ENCODE peak calls at places on chromosomes 4 and X, in nine cellular contexts. One of them, this sample, is unnamed.

GRCh38 chr4:3646280-3646679 is 114.1 kb upstream of the LRPAP1 start:
- DNase-seq in neural progenitor cell: no peak
- DNase-seq in B cell: no peak
- DNase-seq in A673: no peak
- DNase-seq in mesothelial cell of epicardium: no peak
- DNase-seq in neural crest cell: no peak
- DNase-seq in endothelial cell: no peak
- DNase-seq in ovary: no peak
- DNase-seq in sigmoid colon: no peak
- DNase-seq in this sample: no peak

GRCh38 chrX:49079489-49080428 is at the start of gene WDR45:
- DNase-seq in neural crest cell: peak; percentile 29
- DNase-seq in B cell: peak; percentile 75
- DNase-seq in neural progenitor cell: peak; percentile 65
- DNase-seq in sigmoid colon: peak; percentile 88
- DNase-seq in ovary: peak; percentile 76
- DNase-seq in A673: peak; percentile 75
- DNase-seq in mesothelial cell of epicardium: peak; percentile 61
- DNase-seq in endothelial cell: peak; percentile 59
- DNase-seq in this sample: peak; percentile 74

GRCh38 chr4:17811078-17811603 is 362 bp downstream of the NCAPG start:
- DNase-seq in neural crest cell: no peak
- DNase-seq in neural progenitor cell: no peak
- DNase-seq in ovary: peak; percentile 52
- DNase-seq in mesothelial cell of epicardium: no peak
- DNase-seq in sigmoid colon: no peak
- DNase-seq in B cell: no peak
- DNase-seq in A673: no peak
- DNase-seq in endothelial cell: no peak
- DNase-seq in this sample: no peak

GRCh38 chrX:39164212-39164611 is 363.0 kb downstream of the MID1IP1 start:
- DNase-seq in B cell: no peak
- DNase-seq in mesothelial cell of epicardium: no peak
- DNase-seq in A673: no peak
- DNase-seq in sigmoid colon: no peak
- DNase-seq in neural progenitor cell: no peak
- DNase-seq in endothelial cell: no peak
- DNase-seq in ovary: no peak
- DNase-seq in neural crest cell: no peak
- DNase-seq in this sample: no peak

GRCh38 chrX:78540171-78540570 is 119.0 kb downstream of the RTL3 start:
- DNase-seq in neural crest cell: no peak
- DNase-seq in mesothelial cell of epicardium: no peak
- DNase-seq in B cell: no peak
- DNase-seq in A673: no peak
- DNase-seq in sigmoid colon: no peak
- DNase-seq in ovary: no peak
- DNase-seq in neural progenitor cell: no peak
- DNase-seq in endothelial cell: no peak
- DNase-seq in this sample: no peak

GRCh38 chr4:6595897-6596537 is 21.0 kb downstream of the MAN2B2 start:
- DNase-seq in ovary: no peak
- DNase-seq in A673: no peak
- DNase-seq in endothelial cell: no peak
- DNase-seq in neural progenitor cell: no peak
- DNase-seq in sigmoid colon: no peak
- DNase-seq in B cell: no peak
- DNase-seq in mesothelial cell of epicardium: no peak
- DNase-seq in neural crest cell: no peak
- DNase-seq in this sample: no peak

GRCh38 chr4:148310756-148311155 is 131.5 kb downstream of the NR3C2 start:
- DNase-seq in neural crest cell: no peak
- DNase-seq in mesothelial cell of epicardium: no peak
- DNase-seq in neural progenitor cell: no peak
- DNase-seq in ovary: no peak
- DNase-seq in A673: no peak
- DNase-seq in sigmoid colon: no peak
- DNase-seq in B cell: no peak
- DNase-seq in endothelial cell: no peak
- DNase-seq in this sample: no peak

GRCh38 chrX:20348139-20348538 is 81.4 kb upstream of the RPS6KA3 start:
- DNase-seq in A673: no peak
- DNase-seq in ovary: no peak
- DNase-seq in sigmoid colon: no peak
- DNase-seq in neural progenitor cell: no peak
- DNase-seq in neural crest cell: no peak
- DNase-seq in mesothelial cell of epicardium: no peak
- DNase-seq in B cell: no peak
- DNase-seq in endothelial cell: no peak
- DNase-seq in this sample: no peak

GRCh38 chrX:150683536-150684146 is 9.6 kb upstream of the MTMR1 start:
- DNase-seq in ovary: no peak
- DNase-seq in A673: peak; percentile 72
- DNase-seq in neural progenitor cell: peak; percentile 55
- DNase-seq in B cell: no peak
- DNase-seq in neural crest cell: no peak
- DNase-seq in sigmoid colon: no peak
- DNase-seq in mesothelial cell of epicardium: no peak
- DNase-seq in endothelial cell: peak; percentile 8
- DNase-seq in this sample: peak; percentile 32

GRCh38 chrX:150683112-150683511 is 10.1 kb upstream of the MTMR1 start:
- DNase-seq in neural crest cell: no peak
- DNase-seq in A673: no peak
- DNase-seq in ovary: no peak
- DNase-seq in B cell: no peak
- DNase-seq in neural progenitor cell: no peak
- DNase-seq in sigmoid colon: no peak
- DNase-seq in mesothelial cell of epicardium: no peak
- DNase-seq in endothelial cell: no peak
- DNase-seq in this sample: no peak

DNA sequence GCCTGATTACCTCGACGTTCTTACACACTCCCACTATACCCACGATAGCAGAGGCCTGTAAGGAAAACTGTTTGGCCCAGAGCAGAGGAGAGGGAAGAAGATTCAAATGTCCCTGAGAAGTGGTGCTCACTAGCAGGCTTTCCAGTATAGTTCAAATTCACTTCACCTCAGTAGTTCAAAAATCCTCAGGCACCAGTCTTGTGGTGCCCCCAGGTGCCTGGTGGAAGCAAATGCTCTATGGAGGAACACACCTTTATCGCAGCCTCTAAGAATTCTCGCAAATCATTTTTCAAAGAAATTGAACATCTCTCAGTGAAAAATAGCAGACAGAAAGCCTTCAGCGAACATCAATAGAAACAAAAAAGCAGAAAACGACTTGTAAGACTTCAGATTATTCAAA is 12.2 kb upstream of the MTMR1 start:
- DNase-seq in sigmoid colon: no peak
- DNase-seq in ovary: peak; percentile 38
- DNase-seq in mesothelial cell of epicardium: no peak
- DNase-seq in neural progenitor cell: peak; percentile 34
- DNase-seq in A673: peak; percentile 20
- DNase-seq in B cell: no peak
- DNase-seq in endothelial cell: no peak
- DNase-seq in neural crest cell: no peak
- DNase-seq in this sample: peak; percentile 26
- TF ChIP-seq CTCF in sigmoid colon: no peak
- TF ChIP-seq CTCF in ovary: no peak
- TF ChIP-seq CTCF in mesothelial cell of epicardium: no peak
- TF ChIP-seq CTCF in neural progenitor cell: peak; percentile 61
- TF ChIP-seq CTCF in A673: peak; percentile 43
- TF ChIP-seq CTCF in B cell: peak; percentile 5
- TF ChIP-seq CTCF in endothelial cell: no peak
- TF ChIP-seq CTCF in neural crest cell: peak; percentile 54
- TF ChIP-seq CTCF in this sample: peak; percentile 22

GRCh38 chr4:23332266-23332665 is 557.6 kb downstream of the PPARGC1A start:
- DNase-seq in ovary: no peak
- DNase-seq in neural crest cell: no peak
- DNase-seq in B cell: no peak
- DNase-seq in endothelial cell: no peak
- DNase-seq in neural progenitor cell: peak; percentile 15
- DNase-seq in A673: no peak
- DNase-seq in sigmoid colon: no peak
- DNase-seq in mesothelial cell of epicardium: no peak
- DNase-seq in this sample: no peak

GRCh38 chr4:23337292-23337691 is 552.6 kb downstream of the PPARGC1A start:
- DNase-seq in sigmoid colon: no peak
- DNase-seq in B cell: no peak
- DNase-seq in A673: no peak
- DNase-seq in endothelial cell: no peak
- DNase-seq in neural crest cell: no peak
- DNase-seq in ovary: no peak
- DNase-seq in neural progenitor cell: peak; percentile 22
- DNase-seq in mesothelial cell of epicardium: no peak
- DNase-seq in this sample: peak; percentile 6

GRCh38 chr4:23333556-23333945 is 556.3 kb downstream of the PPARGC1A start:
- DNase-seq in B cell: no peak
- DNase-seq in A673: no peak
- DNase-seq in neural progenitor cell: no peak
- DNase-seq in sigmoid colon: no peak
- DNase-seq in endothelial cell: no peak
- DNase-seq in ovary: no peak
- DNase-seq in mesothelial cell of epicardium: no peak
- DNase-seq in neural crest cell: no peak
- DNase-seq in this sample: no peak

DNA sequence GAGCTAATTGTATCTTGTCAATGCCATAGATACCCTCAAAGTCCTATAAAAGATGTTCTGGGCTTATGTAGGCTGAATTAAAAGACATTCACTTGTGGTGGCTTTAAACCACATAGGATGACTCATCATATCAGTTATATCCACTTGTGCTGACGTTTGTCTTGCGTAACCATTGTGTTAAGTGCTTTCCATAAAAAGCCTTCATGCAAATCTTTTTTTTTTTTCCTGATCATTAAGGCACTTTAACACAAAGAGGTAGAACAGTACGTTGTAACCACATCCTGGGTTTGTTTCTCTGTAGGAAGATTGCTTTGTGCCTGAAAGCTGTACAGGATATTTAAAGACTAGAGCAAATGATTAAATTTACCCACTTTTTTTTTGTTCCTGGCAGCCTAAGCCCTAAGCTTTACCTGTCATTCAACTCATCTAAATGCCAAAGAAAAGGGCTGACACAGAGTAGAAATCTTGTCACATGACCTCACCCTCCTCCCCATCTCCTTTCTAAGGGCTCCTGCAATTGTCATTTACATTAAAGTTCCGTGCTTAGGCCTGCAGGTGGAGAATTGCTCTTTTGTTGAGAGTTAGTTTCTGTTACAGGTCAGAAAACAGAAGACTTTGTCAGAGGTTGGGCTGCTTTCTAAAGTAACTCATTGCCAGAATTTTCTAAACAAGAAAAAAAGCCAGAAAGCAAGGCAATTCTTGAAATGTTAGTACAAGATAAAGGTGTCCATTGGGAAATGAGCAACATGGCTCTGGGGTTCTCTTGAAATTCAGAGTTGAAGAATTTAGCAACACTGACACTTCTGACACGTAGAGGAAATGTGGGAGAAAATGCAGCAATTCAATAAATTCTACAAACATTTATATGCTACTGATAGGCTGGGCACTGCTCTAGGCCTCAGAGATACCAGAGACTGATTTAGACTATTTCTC is 555.6 kb downstream of the PPARGC1A start:
- DNase-seq in A673: peak; percentile 19
- DNase-seq in neural progenitor cell: peak; percentile 54
- DNase-seq in ovary: no peak
- DNase-seq in mesothelial cell of epicardium: no peak
- DNase-seq in endothelial cell: no peak
- DNase-seq in sigmoid colon: no peak
- DNase-seq in B cell: no peak
- DNase-seq in neural crest cell: no peak
- DNase-seq in this sample: peak; percentile 35
- TF ChIP-seq CTCF in A673: no peak
- TF ChIP-seq CTCF in neural progenitor cell: peak; percentile 40
- TF ChIP-seq CTCF in ovary: no peak
- TF ChIP-seq CTCF in mesothelial cell of epicardium: no peak
- TF ChIP-seq CTCF in endothelial cell: no peak
- TF ChIP-seq CTCF in sigmoid colon: no peak
- TF ChIP-seq CTCF in B cell: no peak
- TF ChIP-seq CTCF in neural crest cell: peak; percentile 48
- TF ChIP-seq CTCF in this sample: no peak

DNA sequence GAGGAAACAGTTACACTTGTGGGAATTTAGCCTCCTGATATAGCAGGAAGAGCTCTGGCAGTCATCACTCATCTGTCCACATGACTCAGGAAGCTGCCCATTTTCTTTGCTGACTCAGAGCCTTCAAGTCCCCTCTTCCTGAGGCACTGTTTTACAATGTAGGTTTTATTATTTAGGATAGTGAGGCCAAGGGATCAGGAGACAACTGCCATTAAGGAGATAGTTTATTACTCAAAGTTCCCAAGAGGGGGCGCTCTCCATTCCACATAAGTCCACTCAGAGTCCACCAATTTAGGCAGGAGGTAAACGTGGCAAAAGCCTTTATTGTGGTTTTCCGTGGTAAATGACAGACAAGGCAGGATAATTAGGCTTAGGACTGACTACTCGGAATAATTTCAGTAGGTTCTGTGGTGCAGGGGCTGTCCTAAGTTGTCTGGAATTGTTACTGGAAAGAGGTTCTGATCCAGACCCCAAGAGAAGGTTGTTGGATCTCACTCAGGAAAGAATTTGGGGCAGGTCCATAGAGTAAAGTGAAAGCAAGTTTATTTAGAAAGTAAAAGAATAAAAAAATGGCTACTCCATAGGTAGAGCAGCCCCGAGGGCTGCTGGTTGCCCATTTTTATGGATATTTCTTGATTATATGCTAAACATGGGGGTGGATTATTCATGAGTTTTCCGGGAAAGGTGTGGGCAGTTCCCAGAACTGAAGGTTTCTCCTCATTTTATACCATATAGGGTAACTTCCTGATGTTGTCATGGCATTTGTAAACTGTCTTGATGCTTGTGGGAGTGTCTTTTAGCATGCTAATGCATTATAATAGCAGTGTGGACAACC is 96.0 kb upstream of the RAB40AL start:
- DNase-seq in mesothelial cell of epicardium: no peak
- DNase-seq in neural crest cell: no peak
- DNase-seq in A673: peak; percentile 63
- DNase-seq in sigmoid colon: no peak
- DNase-seq in B cell: no peak
- DNase-seq in ovary: no peak
- DNase-seq in neural progenitor cell: peak; percentile 33
- DNase-seq in endothelial cell: no peak
- DNase-seq in this sample: no peak
- TF ChIP-seq CTCF in mesothelial cell of epicardium: peak; percentile 34
- TF ChIP-seq CTCF in neural crest cell: peak; percentile 20
- TF ChIP-seq CTCF in A673: peak; percentile 61
- TF ChIP-seq CTCF in sigmoid colon: no peak
- TF ChIP-seq CTCF in B cell: no peak
- TF ChIP-seq CTCF in ovary: no peak
- TF ChIP-seq CTCF in neural progenitor cell: peak; percentile 50
- TF ChIP-seq CTCF in endothelial cell: peak; percentile 33
- TF ChIP-seq CTCF in this sample: no peak

DNA sequence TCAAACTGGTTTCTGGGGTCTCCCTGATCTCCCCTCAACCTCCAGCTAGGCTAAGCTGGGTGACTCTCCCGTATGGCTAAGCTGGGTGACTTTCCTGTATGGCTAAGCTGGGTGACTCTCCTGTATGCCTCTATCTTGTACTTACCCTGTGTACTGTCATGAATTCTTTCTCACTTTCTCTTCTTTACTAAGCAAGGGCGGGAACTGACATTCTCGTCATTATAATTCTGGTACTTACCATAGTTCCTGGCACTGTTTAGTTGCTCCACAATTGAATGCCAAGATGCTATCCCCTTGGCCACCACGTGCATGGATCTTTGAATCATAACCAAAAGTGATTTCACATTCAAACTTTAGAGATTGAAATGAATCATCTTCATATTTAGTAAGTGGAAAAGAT is 8.8 kb downstream of the INTU start:
- DNase-seq in B cell: no peak
- DNase-seq in endothelial cell: no peak
- DNase-seq in A673: no peak
- DNase-seq in neural crest cell: no peak
- DNase-seq in neural progenitor cell: no peak
- DNase-seq in ovary: no peak
- DNase-seq in sigmoid colon: no peak
- DNase-seq in mesothelial cell of epicardium: no peak
- DNase-seq in this sample: no peak
- TF ChIP-seq CTCF in B cell: no peak
- TF ChIP-seq CTCF in endothelial cell: no peak
- TF ChIP-seq CTCF in A673: no peak
- TF ChIP-seq CTCF in neural crest cell: no peak
- TF ChIP-seq CTCF in neural progenitor cell: no peak
- TF ChIP-seq CTCF in ovary: no peak
- TF ChIP-seq CTCF in sigmoid colon: no peak
- TF ChIP-seq CTCF in mesothelial cell of epicardium: no peak
- TF ChIP-seq CTCF in this sample: no peak

This sample was measured in Calu3.